ENCODE peak calls at places on chromosomes 3 and 15, in five cellular contexts. E is activated CD8-positive, alpha-beta memory T cell treated with anti-CD3 and anti-CD28 coated beads for 48 hours; C is anterior cingulate cortex; X is heart right ventricle; U is T47D. P is an unnamed sample.

GRCh38 chr3:155211266-155211665 is 82.2 kb downstream of the STRIT1 start:
- DNase-seq in E (no peak), C (no peak), X (no peak), U (no peak), P (no peak)

GRCh38 chr15:85581495-85581894 is 201.1 kb downstream of the AKAP13 start:
- DNase-seq in E (no peak), C (no peak), X (peak), U (no peak), P (no peak)

GRCh38 chr15:72155021-72155621 is 36.9 kb downstream of the SENP8 start:
- DNase-seq in E (no peak), C (peak), X (peak), U (peak), P (peak)

GRCh38 chr3:112228786-112229185 is 65.2 kb downstream of the SLC9C1 start:
- DNase-seq in E (no peak), C (no peak), X (no peak), U (no peak), P (no peak)

GRCh38 chr3:191627064-191627463 is 166.1 kb downstream of the PYDC2 start:
- DNase-seq in E (no peak), C (peak), X (no peak), U (no peak), P (no peak)

GRCh38 chr15:49059491-49059890 is 13.2 kb upstream of the SECISBP2L start:
- DNase-seq in E (no peak), C (no peak), X (no peak), U (no peak), P (no peak)

GRCh38 chr15:66986951-66987350 is 78.5 kb upstream of the SMAD3 start:
- DNase-seq in E (no peak), C (peak), X (no peak), U (no peak), P (no peak)

GRCh38 chr3:124786491-124787241 is 56.4 kb downstream of the UMPS start:
- DNase-seq in E (no peak), C (peak), X (no peak), U (no peak), P (peak)

GRCh38 chr3:129312021-129312639 is 33.5 kb downstream of the HMCES start:
- DNase-seq in E (no peak), C (no peak), X (no peak), U (no peak), P (no peak)

GRCh38 chr3:141150931-141151330 is 80.7 kb upstream of the PXYLP1 start:
- DNase-seq in E (no peak), C (no peak), X (no peak), U (no peak), P (no peak)

GRCh38 chr3:98971183-98971681 is 69.7 kb upstream of the DCBLD2 start:
- DNase-seq in E (no peak), C (no peak), X (no peak), U (no peak), P (peak)

GRCh38 chr3:48092270-48092669 is 76.1 kb upstream of the MAP4 start:
- DNase-seq in E (no peak), C (no peak), X (no peak), U (no peak), P (no peak)

GRCh38 chr3:172354931-172355499 is 93.2 kb downstream of the GHSR start:
- DNase-seq in E (no peak), C (no peak), X (no peak), U (no peak), P (no peak)

GRCh38 chr15:98580577-98580976 is 67.8 kb upstream of the IGF1R start:
- DNase-seq in E (no peak), C (no peak), X (no peak), U (no peak), P (no peak)

GRCh38 chr15:99961011-99961441 is 227.8 kb upstream of the LYSMD4 start:
- DNase-seq in E (no peak), C (no peak), X (peak), U (no peak), P (peak)

GRCh38 chr15:60004019-60004845 is at the start of gene FOXB1:
- DNase-seq in E (no peak), C (no peak), X (no peak), U (no peak), P (no peak)

GRCh38 chr3:196948442-196949365 is 6.4 kb upstream of the NCBP2 start:
- DNase-seq in E (no peak), C (no peak), X (no peak), U (no peak), P (no peak)

GRCh38 chr3:112467584-112467983 is 31.7 kb downstream of the BTLA start:
- DNase-seq in E (no peak), C (peak), X (no peak), U (no peak), P (no peak)

GRCh38 chr3:150038830-150039229 is 68.1 kb upstream of the PFN2 start:
- DNase-seq in E (no peak), C (no peak), X (no peak), U (no peak), P (no peak)

GRCh38 chr3:126358038-126358815 is 1.0 kb upstream of the KLF15 start:
- DNase-seq in E (no peak), C (peak), X (no peak), U (no peak), P (no peak)

GRCh38 chr3:160837394-160837975 is 81.5 kb downstream of the PPM1L start:
- DNase-seq in E (no peak), C (no peak), X (no peak), U (no peak), P (no peak)

GRCh38 chr3:100067589-100067988 is 46.7 kb downstream of the FILIP1L start:
- DNase-seq in E (no peak), C (no peak), X (no peak), U (no peak), P (no peak)